ENCODE peak calls at places on chromosomes 1 and 21, in nine cellular contexts. One of them, this sample, is unnamed.

GRCh38 chr1:7490576-7490975 is 280.5 kb upstream of the VAMP3 start:
- DNase-seq in ureter: no peak
- DNase-seq in adrenal gland: no peak
- DNase-seq in sciatic nerve: no peak
- DNase-seq in left ventricle myocardium inferior: no peak
- DNase-seq in IMR-90: no peak
- DNase-seq in anterior cingulate cortex: no peak
- DNase-seq in SHP77 treated with DMSO at 0.1 percent for 48 hours: no peak
- DNase-seq in A172: no peak
- DNase-seq in this sample: no peak

GRCh38 chr1:102241431-102242338 is 245.0 kb upstream of the OLFM3 start:
- DNase-seq in left ventricle myocardium inferior: no peak
- DNase-seq in anterior cingulate cortex: no peak
- DNase-seq in IMR-90: no peak
- DNase-seq in A172: no peak
- DNase-seq in sciatic nerve: no peak
- DNase-seq in SHP77 treated with DMSO at 0.1 percent for 48 hours: no peak
- DNase-seq in adrenal gland: no peak
- DNase-seq in ureter: no peak
- DNase-seq in this sample: no peak

GRCh38 chr21:45971487-45972352 is 9.8 kb upstream of the COL6A1 start:
- DNase-seq in A172: peak; percentile 35
- DNase-seq in IMR-90: peak; percentile 87
- DNase-seq in left ventricle myocardium inferior: peak; percentile 81
- DNase-seq in SHP77 treated with DMSO at 0.1 percent for 48 hours: no peak
- DNase-seq in adrenal gland: no peak
- DNase-seq in anterior cingulate cortex: no peak
- DNase-seq in ureter: peak; percentile 65
- DNase-seq in sciatic nerve: peak; percentile 73
- DNase-seq in this sample: peak; percentile 89

GRCh38 chr1:24830680-24831272 is 85.5 kb downstream of the CLIC4 start:
- DNase-seq in ureter: no peak
- DNase-seq in left ventricle myocardium inferior: no peak
- DNase-seq in IMR-90: peak; percentile 79
- DNase-seq in adrenal gland: no peak
- DNase-seq in SHP77 treated with DMSO at 0.1 percent for 48 hours: peak; percentile 64
- DNase-seq in anterior cingulate cortex: no peak
- DNase-seq in A172: peak; percentile 47
- DNase-seq in sciatic nerve: no peak
- DNase-seq in this sample: no peak

GRCh38 chr1:110210604-110211502 is 739 bp downstream of the KCNC4 start:
- DNase-seq in anterior cingulate cortex: peak; percentile 52
- DNase-seq in IMR-90: no peak
- DNase-seq in ureter: peak; percentile 50
- DNase-seq in SHP77 treated with DMSO at 0.1 percent for 48 hours: no peak
- DNase-seq in sciatic nerve: peak; percentile 73
- DNase-seq in left ventricle myocardium inferior: peak; percentile 49
- DNase-seq in adrenal gland: peak; percentile 42
- DNase-seq in A172: no peak
- DNase-seq in this sample: peak; percentile 66

GRCh38 chr1:223504741-223505140 is 111.5 kb downstream of the CCDC185 start:
- DNase-seq in IMR-90: peak; percentile 90
- DNase-seq in sciatic nerve: no peak
- DNase-seq in A172: peak; percentile 95
- DNase-seq in ureter: peak; percentile 81
- DNase-seq in adrenal gland: peak; percentile 28
- DNase-seq in left ventricle myocardium inferior: no peak
- DNase-seq in SHP77 treated with DMSO at 0.1 percent for 48 hours: no peak
- DNase-seq in anterior cingulate cortex: peak; percentile 5
- DNase-seq in this sample: no peak

GRCh38 chr1:85297855-85298629 is 21.6 kb upstream of the BCL10 start:
- DNase-seq in left ventricle myocardium inferior: no peak
- DNase-seq in SHP77 treated with DMSO at 0.1 percent for 48 hours: no peak
- DNase-seq in adrenal gland: peak; percentile 71
- DNase-seq in anterior cingulate cortex: no peak
- DNase-seq in IMR-90: peak; percentile 100
- DNase-seq in ureter: peak; percentile 69
- DNase-seq in sciatic nerve: no peak
- DNase-seq in A172: peak; percentile 91
- DNase-seq in this sample: no peak

GRCh38 chr1:228006034-228006792 is 585 bp upstream of the WNT3A start:
- DNase-seq in IMR-90: no peak
- DNase-seq in SHP77 treated with DMSO at 0.1 percent for 48 hours: no peak
- DNase-seq in left ventricle myocardium inferior: no peak
- DNase-seq in anterior cingulate cortex: no peak
- DNase-seq in sciatic nerve: peak; percentile 43
- DNase-seq in ureter: no peak
- DNase-seq in A172: no peak
- DNase-seq in adrenal gland: peak; percentile 7
- DNase-seq in this sample: peak; percentile 47

This sample was measured in psoas muscle.